ENCODE peak calls at places on chromosome 1, in four cellular contexts. T is astrocyte of the cerebellum, G is stomach, D is fibroblast of lung. J is an unnamed sample.

GRCh38 chr1:211581521-211581920 is 2.6 kb upstream of the SLC30A1 start:
- DNase-seq in D (peak), G (no peak), T (no peak), J (no peak)

GRCh38 chr1:230868736-230869385 is 540 bp upstream of the C1orf198 start:
- DNase-seq in D (no peak), T (no peak), G (peak), J (peak)

GRCh38 chr1:32817815-32818786 is 648 bp downstream of the S100PBP start:
- DNase-seq in T (no peak), D (peak), G (peak), J (peak)

GRCh38 chr1:230910755-230911117 is 42.4 kb upstream of the C1orf198 start:
- DNase-seq in T (no peak), G (no peak), D (peak), J (no peak)

GRCh38 chr1:51168266-51168845 is 66.3 kb downstream of the C1orf185 start:
- DNase-seq in T (no peak), D (peak), G (no peak), J (no peak)

GRCh38 chr1:44220001-44220751 is 6.9 kb downstream of the DMAP1 start:
- DNase-seq in D (no peak), T (no peak), G (no peak), J (no peak)

GRCh38 chr1:31955917-31956736 is 18.0 kb upstream of the PTP4A2 start:
- DNase-seq in G (peak), D (peak), T (peak), J (peak)

GRCh38 chr1:229208481-229208880 is 62.4 kb upstream of the RAB4A start:
- DNase-seq in T (no peak), D (no peak), G (no peak), J (no peak)

GRCh38 chr1:162905759-162906158 is 44.8 kb upstream of the CCDC190 start:
- DNase-seq in G (no peak), D (peak), T (peak), J (no peak)

GRCh38 chr1:247209306-247209900 is 37.6 kb upstream of the ZNF124 start:
- DNase-seq in D (no peak), G (no peak), T (no peak), J (no peak)

GRCh38 chr1:180501865-180502360 is 464 bp downstream of the ACBD6 start:
- DNase-seq in T (no peak), D (no peak), G (no peak), J (peak)

GRCh38 chr1:17059391-17060128 is 5.7 kb upstream of the SDHB start:
- DNase-seq in G (peak), T (peak), D (peak), J (peak)

GRCh38 chr1:19372602-19373001 is 60.5 kb downstream of the SLC66A1 start:
- DNase-seq in G (no peak), D (no peak), T (no peak), J (no peak)

GRCh38 chr1:9296850-9297249 is 4.2 kb downstream of the SPSB1 start:
- DNase-seq in G (no peak), D (no peak), T (no peak), J (no peak)

GRCh38 chr1:230568008-230568407 is 74.3 kb upstream of the COG2 start:
- DNase-seq in T (no peak), G (peak), D (peak), J (no peak)

GRCh38 chr1:153242160-153242559 is 17.3 kb upstream of the LORICRIN start:
- DNase-seq in G (no peak), T (no peak), D (no peak), J (no peak)

GRCh38 chr1:61204528-61204927 is 122.2 kb downstream of the NFIA start:
- DNase-seq in G (no peak), D (no peak), T (no peak), J (no peak)

GRCh38 chr1:13756557-13757315 is 56.7 kb downstream of the PRDM2 start:
- DNase-seq in D (no peak), T (no peak), G (no peak), J (no peak)

GRCh38 chr1:157369808-157370521 is 182.3 kb downstream of the FCRL5 start:
- DNase-seq in T (peak), D (peak), G (peak), J (peak)

GRCh38 chr1:222096883-222097282 is 355.0 kb upstream of the DUSP10 start:
- DNase-seq in D (peak), T (no peak), G (no peak), J (no peak)

GRCh38 chr1:228463559-228464455 is 23.4 kb upstream of the RNF187 start:
- DNase-seq in G (peak), T (no peak), D (no peak), J (no peak)

GRCh38 chr1:223405507-223405906 is 12.3 kb downstream of the CCDC185 start:
- DNase-seq in D (no peak), T (no peak), G (no peak), J (no peak)

GRCh38 chr1:12516741-12517140 is 101.3 kb downstream of the DHRS3 start:
- DNase-seq in T (no peak), G (no peak), D (no peak), J (no peak)

GRCh38 chr1:184664042-184664659 is 90.5 kb downstream of the EDEM3 start:
- DNase-seq in T (peak), D (peak), G (peak), J (peak)

GRCh38 chr1:19272064-19272463 is 16.5 kb downstream of the AKR7A3 start:
- DNase-seq in T (no peak), G (no peak), D (no peak), J (no peak)

GRCh38 chr1:198749279-198749678 is 110.4 kb downstream of the PTPRC start:
- DNase-seq in T (no peak), D (no peak), G (no peak), J (no peak)

GRCh38 chr1:170742600-170742999 is 78.7 kb downstream of the PRRX1 start:
- DNase-seq in T (no peak), D (no peak), G (no peak), J (no peak)

DNA sequence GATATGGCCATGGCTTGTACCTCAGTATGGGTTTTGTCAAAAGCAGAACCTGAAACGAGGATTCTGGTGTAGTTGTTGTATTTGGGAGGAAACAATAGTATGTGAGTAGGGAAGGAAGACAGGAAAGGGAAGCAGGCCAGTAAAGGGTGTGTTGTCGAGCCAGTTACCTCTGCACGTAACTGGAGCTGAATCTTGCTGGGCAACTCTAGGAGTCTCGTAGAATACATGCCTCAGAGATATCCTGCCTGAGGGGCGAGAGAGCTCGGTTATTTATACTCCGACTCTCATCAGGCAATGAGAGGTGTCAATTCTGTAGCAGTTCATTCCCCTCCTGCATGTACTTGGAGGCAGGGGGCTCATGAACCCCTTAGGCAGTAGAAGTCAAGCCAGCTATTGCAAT is 45.9 kb upstream of the KIF26B start:
- DNase-seq in T (no peak), G (no peak), D (no peak), J (no peak)
- TF ChIP-seq CTCF in T (no peak), G (no peak), D (no peak), J (no peak)

GRCh38 chr1:91503975-91504530 is 3.4 kb downstream of the CDC7 start:
- DNase-seq in G (no peak), T (no peak), D (no peak), J (no peak)
- H3K4me3 ChIP-seq in G (no peak), T (no peak), D (no peak), J (no peak)

GRCh38 chr1:25031601-25031965 is 101.5 kb upstream of the RUNX3 start:
- DNase-seq in G (no peak), T (no peak), D (no peak), J (no peak)

GRCh38 chr1:25033828-25034451 is 103.9 kb upstream of the RUNX3 start:
- DNase-seq in G (peak), T (no peak), D (no peak), J (peak)

GRCh38 chr1:25030674-25031589 is 100.9 kb upstream of the RUNX3 start:
- DNase-seq in D (peak), T (no peak), G (no peak), J (no peak)

GRCh38 chr1:25033030-25033827 is 103.2 kb upstream of the RUNX3 start:
- DNase-seq in D (no peak), G (no peak), T (no peak), J (no peak)

GRCh38 chr1:25031966-25032667 is 102.0 kb upstream of the RUNX3 start:
- DNase-seq in T (no peak), D (peak), G (peak), J (peak)
- TF ChIP-seq CTCF in T (no peak), D (no peak), G (no peak), J (no peak)

DNA sequence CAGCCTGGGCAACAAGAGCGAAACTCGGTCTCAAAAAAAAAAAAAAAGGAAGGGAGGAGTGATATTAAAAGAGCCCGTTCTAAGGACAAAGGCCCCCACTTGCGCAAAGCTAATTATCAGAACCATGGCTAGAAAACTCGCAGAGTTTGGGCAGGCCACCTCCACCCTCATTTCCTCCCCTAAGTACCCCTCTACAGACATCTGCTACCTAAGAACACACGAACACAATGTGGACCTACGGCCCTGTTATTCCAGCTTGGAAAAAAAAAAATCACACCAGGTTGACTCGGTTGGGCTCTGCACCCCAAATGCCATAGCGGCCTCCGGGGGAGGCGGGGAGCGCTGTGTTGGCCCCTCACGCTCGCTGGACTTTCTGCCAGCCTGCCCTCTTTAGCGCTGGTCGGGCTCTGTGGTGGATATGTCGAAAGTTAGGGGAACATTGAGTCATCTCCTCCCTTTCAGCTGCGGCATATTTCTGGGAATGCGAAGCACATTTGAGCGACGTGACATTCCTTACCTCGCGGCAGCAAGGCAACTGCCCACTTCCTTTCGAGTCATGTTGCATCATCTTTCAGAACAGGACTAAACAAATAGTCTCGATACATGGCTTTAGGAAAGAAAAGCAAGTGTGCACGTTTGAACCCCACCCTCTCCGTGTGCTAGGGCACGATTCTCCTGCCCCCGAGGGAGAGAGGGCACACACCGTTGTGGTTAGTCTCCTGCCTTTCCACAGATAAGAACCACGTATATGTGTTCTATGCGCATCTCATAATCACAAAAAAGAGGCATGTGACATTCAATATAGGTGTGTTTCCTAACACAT is 106.1 kb upstream of the SLC45A1 start:
- DNase-seq in T (peak), G (peak), D (peak), J (no peak)
- H3K4me3 ChIP-seq in T (no peak), G (no peak), D (no peak), J (no peak)

J was measured in body of pancreas.